ENCODE peak calls at places on chromosomes 7 and 10, in five cellular contexts. H is activated CD8-positive, alpha-beta T cell treated with anti-CD3 and anti-CD28 coated beads for 36 hours; P is foreskin fibroblast; A is NCI-H1694 treated with DMSO at 0.1 percent for 48 hours; V is NCI-H82. Z is an unnamed sample.

GRCh38 chr10:116836902-116837513 is 12.3 kb upstream of the ENO4 start:
- DNase-seq in V (peak), P (no peak), H (no peak), A (no peak), Z (peak)

GRCh38 chr10:94093286-94093905 is 99.7 kb downstream of the PLCE1 start:
- DNase-seq in P (no peak), A (no peak), H (no peak), V (peak), Z (no peak)

GRCh38 chr10:44306762-44307161 is 78.1 kb downstream of the CXCL12 start:
- DNase-seq in V (peak), P (no peak), H (peak), A (peak), Z (no peak)

GRCh38 chr10:86941426-86941825 is 16.0 kb downstream of the MMRN2 start:
- DNase-seq in P (no peak), V (no peak), H (no peak), A (no peak), Z (no peak)

GRCh38 chr7:129612112-129613015 is 844 bp downstream of the NRF1 start:
- DNase-seq in H (peak), V (peak), P (no peak), A (peak), Z (no peak)

GRCh38 chr7:51376420-51377092 is 59.9 kb upstream of the COBL start:
- DNase-seq in P (no peak), V (no peak), H (no peak), A (no peak), Z (no peak)

GRCh38 chr7:157271991-157272324 is 64.8 kb upstream of the DNAJB6 start:
- DNase-seq in P (peak), V (peak), A (no peak), H (no peak), Z (no peak)

GRCh38 chr7:116672596-116673503 is 854 bp downstream of the MET start:
- DNase-seq in A (no peak), V (no peak), P (no peak), H (no peak), Z (no peak)

GRCh38 chr10:116985611-116986010 is 19.4 kb downstream of the SHTN1 start:
- DNase-seq in A (no peak), P (no peak), H (no peak), V (no peak), Z (no peak)

GRCh38 chr10:97384156-97384555 is 17.0 kb downstream of the RRP12 start:
- DNase-seq in V (no peak), A (no peak), H (no peak), P (no peak), Z (no peak)

GRCh38 chr10:21020545-21020944 is 123.4 kb upstream of the NEBL start:
- DNase-seq in P (peak), H (peak), V (peak), A (no peak), Z (no peak)

GRCh38 chr10:36148207-36148606 is 506.1 kb upstream of the FZD8 start:
- DNase-seq in A (no peak), V (no peak), H (no peak), P (no peak), Z (no peak)

GRCh38 chr7:39609462-39610149 is 13.8 kb upstream of the RALA start:
- DNase-seq in H (peak), P (no peak), A (no peak), V (no peak), Z (no peak)

GRCh38 chr7:151051108-151051507 is 2.8 kb downstream of the ASIC3 start:
- DNase-seq in V (no peak), H (peak), P (peak), A (no peak), Z (no peak)

GRCh38 chr7:82081644-82082224 is 311.9 kb upstream of the HGF start:
- DNase-seq in H (no peak), V (no peak), P (no peak), A (no peak), Z (peak)